ENCODE peak calls at places on chromosomes 1 and 21, in six cellular contexts. One of them, this sample, is unnamed.

GRCh38 chr1:10679521-10680220 is 116.8 kb downstream of the CASZ1 start:
- DNase-seq in OCI-LY7: peak
- DNase-seq in dorsolateral prefrontal cortex: no peak
- DNase-seq in CD8-positive, alpha-beta memory T cell: no peak
- DNase-seq in epithelial cell of prostate: no peak
- DNase-seq in foreskin keratinocyte: peak
- DNase-seq in this sample: no peak

GRCh38 chr1:179231923-179232322 is 2.4 kb upstream of the ABL2 start:
- DNase-seq in foreskin keratinocyte: no peak
- DNase-seq in CD8-positive, alpha-beta memory T cell: no peak
- DNase-seq in epithelial cell of prostate: no peak
- DNase-seq in dorsolateral prefrontal cortex: no peak
- DNase-seq in OCI-LY7: no peak
- DNase-seq in this sample: no peak

GRCh38 chr1:228085287-228085926 is 2.9 kb downstream of the ARF1 start:
- DNase-seq in foreskin keratinocyte: no peak
- DNase-seq in CD8-positive, alpha-beta memory T cell: no peak
- DNase-seq in dorsolateral prefrontal cortex: no peak
- DNase-seq in OCI-LY7: no peak
- DNase-seq in epithelial cell of prostate: no peak
- DNase-seq in this sample: no peak

GRCh38 chr1:21567241-21568005 is 58.2 kb downstream of the ALPL start:
- DNase-seq in epithelial cell of prostate: no peak
- DNase-seq in CD8-positive, alpha-beta memory T cell: no peak
- DNase-seq in OCI-LY7: no peak
- DNase-seq in dorsolateral prefrontal cortex: no peak
- DNase-seq in foreskin keratinocyte: no peak
- DNase-seq in this sample: no peak

GRCh38 chr1:178530037-178530402 is 17.1 kb downstream of the TEX35 start:
- DNase-seq in CD8-positive, alpha-beta memory T cell: no peak
- DNase-seq in epithelial cell of prostate: peak
- DNase-seq in OCI-LY7: no peak
- DNase-seq in dorsolateral prefrontal cortex: no peak
- DNase-seq in foreskin keratinocyte: peak
- DNase-seq in this sample: no peak

GRCh38 chr1:83942914-83943313 is 56.0 kb downstream of the TTLL7 start:
- DNase-seq in dorsolateral prefrontal cortex: no peak
- DNase-seq in CD8-positive, alpha-beta memory T cell: no peak
- DNase-seq in foreskin keratinocyte: peak
- DNase-seq in epithelial cell of prostate: no peak
- DNase-seq in OCI-LY7: no peak
- DNase-seq in this sample: no peak

GRCh38 chr1:27864264-27864895 is 8.0 kb upstream of the THEMIS2 start:
- DNase-seq in epithelial cell of prostate: no peak
- DNase-seq in OCI-LY7: no peak
- DNase-seq in foreskin keratinocyte: no peak
- DNase-seq in dorsolateral prefrontal cortex: no peak
- DNase-seq in CD8-positive, alpha-beta memory T cell: no peak
- DNase-seq in this sample: no peak

GRCh38 chr1:200900877-200901276 is 6.2 kb downstream of the INAVA start:
- DNase-seq in epithelial cell of prostate: no peak
- DNase-seq in CD8-positive, alpha-beta memory T cell: no peak
- DNase-seq in OCI-LY7: no peak
- DNase-seq in foreskin keratinocyte: no peak
- DNase-seq in dorsolateral prefrontal cortex: no peak
- DNase-seq in this sample: no peak

GRCh38 chr1:15916916-15917315 is 59.0 kb downstream of the ZBTB17 start:
- DNase-seq in epithelial cell of prostate: no peak
- DNase-seq in dorsolateral prefrontal cortex: no peak
- DNase-seq in CD8-positive, alpha-beta memory T cell: no peak
- DNase-seq in foreskin keratinocyte: no peak
- DNase-seq in OCI-LY7: no peak
- DNase-seq in this sample: no peak

GRCh38 chr1:230136453-230137327 is 69.7 kb downstream of the GALNT2 start:
- DNase-seq in OCI-LY7: no peak
- DNase-seq in epithelial cell of prostate: no peak
- DNase-seq in dorsolateral prefrontal cortex: peak
- DNase-seq in CD8-positive, alpha-beta memory T cell: no peak
- DNase-seq in foreskin keratinocyte: no peak
- DNase-seq in this sample: no peak

GRCh38 chr21:33251119-33251518 is 15.0 kb upstream of the IL10RB start:
- DNase-seq in OCI-LY7: no peak
- DNase-seq in CD8-positive, alpha-beta memory T cell: no peak
- DNase-seq in foreskin keratinocyte: no peak
- DNase-seq in dorsolateral prefrontal cortex: no peak
- DNase-seq in epithelial cell of prostate: no peak
- DNase-seq in this sample: no peak

GRCh38 chr1:160432371-160432786 is 32.0 kb downstream of the VANGL2 start:
- DNase-seq in foreskin keratinocyte: no peak
- DNase-seq in CD8-positive, alpha-beta memory T cell: no peak
- DNase-seq in OCI-LY7: peak
- DNase-seq in dorsolateral prefrontal cortex: no peak
- DNase-seq in epithelial cell of prostate: no peak
- DNase-seq in this sample: no peak

GRCh38 chr1:205313681-205314308 is 7.8 kb downstream of the NUAK2 start:
- DNase-seq in CD8-positive, alpha-beta memory T cell: peak
- DNase-seq in dorsolateral prefrontal cortex: peak
- DNase-seq in OCI-LY7: peak
- DNase-seq in foreskin keratinocyte: no peak
- DNase-seq in epithelial cell of prostate: no peak
- DNase-seq in this sample: peak

GRCh38 chr21:44935533-44935927 is 4.3 kb upstream of the SLX9 start:
- DNase-seq in foreskin keratinocyte: no peak
- DNase-seq in epithelial cell of prostate: no peak
- DNase-seq in OCI-LY7: no peak
- DNase-seq in dorsolateral prefrontal cortex: no peak
- DNase-seq in CD8-positive, alpha-beta memory T cell: no peak
- DNase-seq in this sample: no peak

GRCh38 chr1:5830771-5831599 is 161.2 kb downstream of the NPHP4 start:
- DNase-seq in CD8-positive, alpha-beta memory T cell: no peak
- DNase-seq in epithelial cell of prostate: no peak
- DNase-seq in dorsolateral prefrontal cortex: no peak
- DNase-seq in OCI-LY7: no peak
- DNase-seq in foreskin keratinocyte: no peak
- DNase-seq in this sample: no peak

GRCh38 chr1:32266926-32267645 is 16.0 kb downstream of the LCK start:
- DNase-seq in CD8-positive, alpha-beta memory T cell: no peak
- DNase-seq in OCI-LY7: peak
- DNase-seq in dorsolateral prefrontal cortex: no peak
- DNase-seq in foreskin keratinocyte: no peak
- DNase-seq in epithelial cell of prostate: no peak
- DNase-seq in this sample: no peak

GRCh38 chr1:32269744-32270143 is 18.7 kb downstream of the LCK start:
- DNase-seq in dorsolateral prefrontal cortex: no peak
- DNase-seq in OCI-LY7: no peak
- DNase-seq in epithelial cell of prostate: no peak
- DNase-seq in CD8-positive, alpha-beta memory T cell: no peak
- DNase-seq in foreskin keratinocyte: no peak
- DNase-seq in this sample: no peak

GRCh38 chr1:32265846-32266245 is 14.8 kb downstream of the LCK start:
- DNase-seq in OCI-LY7: no peak
- DNase-seq in CD8-positive, alpha-beta memory T cell: no peak
- DNase-seq in foreskin keratinocyte: no peak
- DNase-seq in dorsolateral prefrontal cortex: no peak
- DNase-seq in epithelial cell of prostate: no peak
- DNase-seq in this sample: no peak

GRCh38 chr1:32263744-32264143 is 12.7 kb downstream of the LCK start:
- DNase-seq in foreskin keratinocyte: no peak
- DNase-seq in CD8-positive, alpha-beta memory T cell: no peak
- DNase-seq in OCI-LY7: peak
- DNase-seq in epithelial cell of prostate: no peak
- DNase-seq in dorsolateral prefrontal cortex: no peak
- DNase-seq in this sample: no peak
- H3K27ac ChIP-seq in foreskin keratinocyte: no peak
- H3K27ac ChIP-seq in CD8-positive, alpha-beta memory T cell: no peak
- H3K27ac ChIP-seq in OCI-LY7: peak
- H3K27ac ChIP-seq in epithelial cell of prostate: no peak
- H3K27ac ChIP-seq in dorsolateral prefrontal cortex: no peak
- H3K27ac ChIP-seq in this sample: no peak

GRCh38 chr1:113938192-113938591 is 9.1 kb downstream of the HIPK1 start:
- DNase-seq in dorsolateral prefrontal cortex: no peak
- DNase-seq in epithelial cell of prostate: no peak
- DNase-seq in OCI-LY7: no peak
- DNase-seq in foreskin keratinocyte: no peak
- DNase-seq in CD8-positive, alpha-beta memory T cell: no peak
- DNase-seq in this sample: no peak
- H3K27ac ChIP-seq in dorsolateral prefrontal cortex: no peak
- H3K27ac ChIP-seq in epithelial cell of prostate: no peak
- H3K27ac ChIP-seq in OCI-LY7: no peak
- H3K27ac ChIP-seq in foreskin keratinocyte: no peak
- H3K27ac ChIP-seq in CD8-positive, alpha-beta memory T cell: no peak
- H3K27ac ChIP-seq in this sample: no peak

DNA sequence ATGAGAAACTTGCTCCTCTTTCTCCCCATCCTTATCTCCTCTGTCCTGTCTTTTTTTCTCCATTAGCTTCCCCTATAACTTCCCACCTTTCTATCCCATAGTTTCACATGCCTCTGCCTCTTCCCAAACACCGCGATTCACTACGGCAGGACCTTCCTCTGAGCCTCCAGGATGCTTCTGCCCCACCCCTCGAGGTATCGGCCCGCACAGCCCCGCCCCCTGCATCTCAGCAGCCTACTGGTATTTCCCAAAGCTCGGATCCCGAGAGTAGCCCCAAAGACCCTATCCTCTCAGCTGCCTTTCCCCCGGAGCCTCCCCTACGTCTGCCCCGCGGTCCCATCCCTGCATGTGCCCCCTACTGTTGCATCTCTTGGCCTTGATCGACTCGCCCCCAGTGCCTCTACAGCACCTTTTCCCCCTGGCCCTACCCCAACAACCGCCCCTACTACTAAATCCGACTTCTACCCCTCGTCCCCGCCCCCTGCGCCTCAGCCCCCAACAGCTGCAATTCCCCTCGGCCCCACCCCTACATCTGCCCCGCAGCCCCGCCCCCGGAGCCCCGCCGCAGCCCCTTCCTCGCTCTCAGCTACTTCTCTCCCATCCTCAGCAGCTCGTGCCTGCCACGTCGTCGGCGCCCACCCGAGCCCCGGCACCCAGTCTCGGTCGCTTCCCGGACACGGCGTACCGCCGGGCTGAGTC is 494 bp downstream of the PIAS3 start:
- DNase-seq in foreskin keratinocyte: no peak
- DNase-seq in epithelial cell of prostate: no peak
- DNase-seq in dorsolateral prefrontal cortex: peak
- DNase-seq in OCI-LY7: peak
- DNase-seq in CD8-positive, alpha-beta memory T cell: peak
- DNase-seq in this sample: no peak
- H3K27ac ChIP-seq in foreskin keratinocyte: no peak
- H3K27ac ChIP-seq in epithelial cell of prostate: peak
- H3K27ac ChIP-seq in dorsolateral prefrontal cortex: peak
- H3K27ac ChIP-seq in OCI-LY7: peak
- H3K27ac ChIP-seq in CD8-positive, alpha-beta memory T cell: peak
- H3K27ac ChIP-seq in this sample: peak

GRCh38 chr1:8364528-8365442 is 46.9 kb downstream of the SLC45A1 start:
- DNase-seq in OCI-LY7: no peak
- DNase-seq in dorsolateral prefrontal cortex: no peak
- DNase-seq in epithelial cell of prostate: no peak
- DNase-seq in foreskin keratinocyte: no peak
- DNase-seq in CD8-positive, alpha-beta memory T cell: no peak
- DNase-seq in this sample: no peak
- H3K27ac ChIP-seq in OCI-LY7: no peak
- H3K27ac ChIP-seq in dorsolateral prefrontal cortex: peak
- H3K27ac ChIP-seq in epithelial cell of prostate: no peak
- H3K27ac ChIP-seq in foreskin keratinocyte: no peak
- H3K27ac ChIP-seq in CD8-positive, alpha-beta memory T cell: no peak
- H3K27ac ChIP-seq in this sample: no peak

DNA sequence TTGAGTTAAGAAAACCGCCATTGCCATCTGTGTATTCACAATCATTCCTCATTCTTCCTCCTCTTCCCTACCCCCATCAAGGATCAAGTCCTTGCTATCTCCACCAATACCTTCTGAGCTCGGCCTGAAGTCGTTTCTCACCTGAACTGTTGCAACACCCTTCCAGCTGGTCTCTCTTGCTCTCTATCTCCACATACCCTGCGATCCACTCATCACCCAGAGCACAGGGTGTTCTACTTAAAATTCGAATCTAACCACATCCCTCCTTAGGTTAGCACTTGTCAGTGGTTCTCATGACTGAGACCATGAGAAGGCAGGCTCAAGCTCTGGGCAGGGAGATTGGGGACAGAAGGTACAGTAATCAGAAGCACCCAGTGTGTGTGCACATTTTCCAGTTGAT is 4.6 kb downstream of the IVL start:
- DNase-seq in foreskin keratinocyte: peak
- DNase-seq in dorsolateral prefrontal cortex: no peak
- DNase-seq in OCI-LY7: no peak
- DNase-seq in epithelial cell of prostate: no peak
- DNase-seq in CD8-positive, alpha-beta memory T cell: no peak
- DNase-seq in this sample: no peak
- H3K27ac ChIP-seq in foreskin keratinocyte: no peak
- H3K27ac ChIP-seq in dorsolateral prefrontal cortex: no peak
- H3K27ac ChIP-seq in OCI-LY7: no peak
- H3K27ac ChIP-seq in epithelial cell of prostate: peak
- H3K27ac ChIP-seq in CD8-positive, alpha-beta memory T cell: no peak
- H3K27ac ChIP-seq in this sample: no peak

DNA sequence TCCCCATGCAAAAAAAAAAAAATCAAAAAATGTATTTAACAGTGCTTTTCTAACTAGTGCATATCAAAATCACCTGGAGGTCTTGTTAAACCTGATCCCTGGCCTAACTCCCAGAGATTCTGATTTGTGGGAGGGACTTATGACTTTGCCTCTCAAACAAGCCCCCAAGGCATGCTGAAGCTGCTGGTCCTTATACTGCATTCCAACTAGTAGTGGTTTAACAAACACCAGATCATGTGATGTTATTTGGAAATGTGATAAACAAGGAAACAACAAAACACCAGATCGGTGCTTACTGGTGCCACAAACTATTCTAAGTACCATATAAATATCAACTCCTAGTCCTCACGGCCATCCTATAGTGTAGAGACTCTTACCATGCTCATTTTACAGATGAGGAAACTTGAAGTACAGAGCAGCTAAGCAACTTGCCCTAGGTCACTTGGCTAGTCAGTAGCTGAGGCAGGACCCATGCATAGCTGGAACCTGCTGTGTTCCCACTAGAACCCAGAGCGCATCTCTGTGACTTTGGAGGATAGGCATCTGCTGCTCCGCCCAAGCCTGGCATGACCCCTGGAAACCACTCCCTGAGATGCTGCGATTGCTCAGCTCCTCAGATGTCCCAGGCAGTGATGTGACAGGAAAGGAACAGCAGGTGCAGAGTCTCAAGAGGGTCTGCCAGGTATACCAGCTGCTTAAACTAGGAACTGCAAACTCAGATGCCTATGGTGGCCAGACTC is 38.1 kb downstream of the SOX13 start:
- DNase-seq in OCI-LY7: no peak
- DNase-seq in foreskin keratinocyte: no peak
- DNase-seq in dorsolateral prefrontal cortex: no peak
- DNase-seq in CD8-positive, alpha-beta memory T cell: no peak
- DNase-seq in epithelial cell of prostate: no peak
- DNase-seq in this sample: no peak
- H3K27ac ChIP-seq in OCI-LY7: no peak
- H3K27ac ChIP-seq in foreskin keratinocyte: no peak
- H3K27ac ChIP-seq in dorsolateral prefrontal cortex: no peak
- H3K27ac ChIP-seq in CD8-positive, alpha-beta memory T cell: no peak
- H3K27ac ChIP-seq in epithelial cell of prostate: no peak
- H3K27ac ChIP-seq in this sample: no peak

GRCh38 chr1:225822655-225823403 is 12.9 kb downstream of the EPHX1 start:
- DNase-seq in CD8-positive, alpha-beta memory T cell: no peak
- DNase-seq in OCI-LY7: no peak
- DNase-seq in foreskin keratinocyte: no peak
- DNase-seq in dorsolateral prefrontal cortex: no peak
- DNase-seq in epithelial cell of prostate: no peak
- DNase-seq in this sample: no peak
- H3K27ac ChIP-seq in CD8-positive, alpha-beta memory T cell: no peak
- H3K27ac ChIP-seq in OCI-LY7: no peak
- H3K27ac ChIP-seq in foreskin keratinocyte: no peak
- H3K27ac ChIP-seq in dorsolateral prefrontal cortex: no peak
- H3K27ac ChIP-seq in epithelial cell of prostate: no peak
- H3K27ac ChIP-seq in this sample: no peak

This sample was measured in caudate nucleus.